ENCODE peak calls at places on chromosome 10, in ten cellular contexts. V, U, J, C, A, L, H, I, O and Q are unnamed samples.

GRCh38 chr10:51640120-51640819 is 59.1 kb downstream of the CSTF2T start:
- DNase-seq in V (no peak), U (no peak), J (peak), C (no peak), A (no peak), L (no peak), H (no peak), I (no peak), O (no peak), Q (no peak)

GRCh38 chr10:15627617-15628196 is 92.0 kb downstream of the ITGA8 start:
- DNase-seq in V (no peak), U (no peak), J (peak), C (no peak), A (no peak), L (no peak), H (no peak), I (no peak), O (no peak), Q (no peak)

GRCh38 chr10:23314835-23315239 is 29.8 kb downstream of the C10orf67 start:
- DNase-seq in V (peak), U (no peak), J (peak), C (peak), A (peak), L (peak), H (peak), I (peak), O (no peak), Q (peak)

GRCh38 chr10:44752451-44753441 is 158.4 kb upstream of the TMEM72 start:
- DNase-seq in V (no peak), U (no peak), J (peak), C (no peak), A (no peak), L (no peak), H (no peak), I (no peak), O (peak), Q (no peak)

GRCh38 chr10:63720689-63721088 is 199.5 kb downstream of the REEP3 start:
- DNase-seq in V (no peak), U (no peak), J (no peak), C (no peak), A (no peak), L (no peak), H (no peak), I (no peak), O (no peak), Q (no peak)

GRCh38 chr10:28906934-28907333 is 229.6 kb downstream of the BAMBI start:
- DNase-seq in V (no peak), U (no peak), J (peak), C (no peak), A (no peak), L (no peak), H (no peak), I (no peak), O (no peak), Q (no peak)

GRCh38 chr10:91206427-91206826 is 14.0 kb upstream of the PCGF5 start:
- DNase-seq in V (peak), U (no peak), J (no peak), C (no peak), A (no peak), L (peak), H (no peak), I (no peak), O (no peak), Q (peak)

GRCh38 chr10:119399466-119399865 is 143.1 kb downstream of the RGS10 start:
- DNase-seq in V (no peak), U (no peak), J (no peak), C (no peak), A (no peak), L (no peak), H (no peak), I (no peak), O (no peak), Q (no peak)

GRCh38 chr10:52539463-52539862 is 225.4 kb downstream of the DKK1 start:
- DNase-seq in V (no peak), U (no peak), J (peak), C (peak), A (no peak), L (peak), H (no peak), I (no peak), O (no peak), Q (no peak)

GRCh38 chr10:57418476-57418875 is 849.2 kb downstream of the IPMK start:
- DNase-seq in V (no peak), U (no peak), J (no peak), C (no peak), A (no peak), L (no peak), H (no peak), I (no peak), O (no peak), Q (no peak)

GRCh38 chr10:108980869-108981268 is 942.4 kb downstream of the XPNPEP1 start:
- DNase-seq in V (no peak), U (no peak), J (no peak), C (no peak), A (no peak), L (no peak), H (no peak), I (no peak), O (no peak), Q (no peak)

GRCh38 chr10:76111986-76112825 is 680.8 kb downstream of the LRMDA start:
- DNase-seq in V (no peak), U (no peak), J (no peak), C (no peak), A (no peak), L (peak), H (no peak), I (peak), O (no peak), Q (no peak)

GRCh38 chr10:43857206-43857952 is 208.7 kb upstream of the ZNF32 start:
- DNase-seq in V (no peak), U (no peak), J (peak), C (no peak), A (no peak), L (no peak), H (no peak), I (peak), O (no peak), Q (no peak)

GRCh38 chr10:94439275-94439861 is 37.0 kb downstream of the TBC1D12 start:
- DNase-seq in V (no peak), U (no peak), J (peak), C (no peak), A (no peak), L (peak), H (no peak), I (no peak), O (no peak), Q (no peak)
- TF ChIP-seq CTCF in V (no peak), U (no peak), J (no peak), C (peak), A (no peak), L (no peak), H (no peak), I (no peak), O (peak), Q (no peak)

GRCh38 chr10:132387723-132388210 is 9.2 kb upstream of the PWWP2B start:
- DNase-seq in V (peak), U (peak), J (peak), C (peak), A (peak), L (peak), H (peak), I (peak), O (no peak), Q (peak)
- TF ChIP-seq CTCF in V (peak), U (peak), J (peak), C (peak), A (peak), L (peak), H (peak), I (peak), O (peak), Q (peak)

GRCh38 chr10:129513312-129513711 is 46.3 kb downstream of the MGMT start:
- DNase-seq in V (no peak), U (no peak), J (no peak), C (no peak), A (no peak), L (peak), H (no peak), I (no peak), O (no peak), Q (no peak)

GRCh38 chr10:129514568-129515451 is 47.8 kb downstream of the MGMT start:
- DNase-seq in V (no peak), U (no peak), J (no peak), C (no peak), A (no peak), L (no peak), H (no peak), I (no peak), O (no peak), Q (no peak)

GRCh38 chr10:129517680-129518057 is 50.6 kb downstream of the MGMT start:
- DNase-seq in V (no peak), U (no peak), J (no peak), C (no peak), A (no peak), L (no peak), H (no peak), I (no peak), O (no peak), Q (no peak)

GRCh38 chr10:129520440-129521080 is 53.5 kb downstream of the MGMT start:
- DNase-seq in V (no peak), U (no peak), J (no peak), C (no peak), A (no peak), L (no peak), H (no peak), I (no peak), O (no peak), Q (no peak)

GRCh38 chr10:129516846-129517679 is 50.0 kb downstream of the MGMT start:
- DNase-seq in V (no peak), U (no peak), J (no peak), C (no peak), A (no peak), L (peak), H (no peak), I (no peak), O (no peak), Q (no peak)
- TF ChIP-seq CTCF in V (no peak), U (no peak), J (no peak), C (no peak), A (no peak), L (no peak), H (no peak), I (no peak), O (no peak), Q (no peak)

DNA sequence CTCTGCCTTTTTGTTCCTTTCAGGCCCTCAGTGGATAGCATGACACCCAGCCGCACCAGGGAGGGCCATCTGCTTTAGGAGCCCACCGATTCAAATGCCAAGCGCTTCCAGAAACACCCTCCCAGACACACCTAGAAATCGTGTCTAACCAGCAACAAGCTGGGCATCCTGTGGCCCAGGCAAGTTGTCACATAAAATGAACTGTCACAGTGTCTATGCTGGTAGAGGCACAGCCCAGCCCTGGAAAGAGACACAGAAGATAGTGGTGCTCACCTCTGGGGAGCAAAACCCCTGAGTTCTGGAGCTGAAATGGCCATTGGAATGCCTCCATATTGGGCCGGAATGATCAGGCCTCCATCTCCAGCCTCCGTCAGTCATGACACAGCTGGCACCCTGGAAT is 38.9 kb downstream of the ECHDC3 start:
- DNase-seq in V (no peak), U (no peak), J (no peak), C (no peak), A (no peak), L (no peak), H (no peak), I (no peak), O (no peak), Q (no peak)
- TF ChIP-seq CTCF in V (no peak), U (no peak), J (no peak), C (no peak), A (no peak), L (no peak), H (no peak), I (no peak), O (no peak), Q (no peak)

DNA sequence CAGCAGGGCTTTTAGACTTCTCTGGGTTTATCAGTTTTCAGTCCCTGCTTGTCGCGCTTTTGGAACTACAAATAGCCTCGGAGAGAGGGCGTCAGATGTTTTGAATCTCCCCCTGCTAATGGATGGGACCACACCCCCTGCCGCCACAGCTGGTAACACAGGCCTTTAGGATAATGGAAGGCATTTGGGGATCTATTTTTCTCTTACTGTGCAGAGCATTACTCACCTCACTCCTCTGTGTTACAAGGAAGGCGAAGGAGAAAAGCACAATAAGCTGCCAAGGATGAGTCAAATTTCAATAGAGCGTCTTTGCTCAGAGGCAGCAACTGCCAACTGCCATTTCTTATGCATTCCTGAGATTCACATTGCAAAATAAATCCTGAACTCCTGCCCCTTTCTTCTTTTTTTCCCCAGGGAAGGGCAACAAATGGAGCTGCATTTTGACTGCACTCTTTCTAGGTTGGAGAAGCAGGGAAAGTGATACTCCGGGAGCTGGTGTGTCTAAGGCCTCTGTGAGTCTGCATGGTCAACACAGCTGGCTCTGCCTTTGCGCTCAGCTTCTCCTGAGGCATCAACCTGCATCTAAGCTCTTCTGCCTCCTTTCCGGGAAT is 31.5 kb upstream of the SMNDC1 start:
- DNase-seq in V (no peak), U (peak), J (peak), C (peak), A (no peak), L (peak), H (no peak), I (no peak), O (no peak), Q (no peak)
- TF ChIP-seq CTCF in V (no peak), U (no peak), J (peak), C (no peak), A (no peak), L (peak), H (no peak), I (no peak), O (no peak), Q (no peak)

DNA sequence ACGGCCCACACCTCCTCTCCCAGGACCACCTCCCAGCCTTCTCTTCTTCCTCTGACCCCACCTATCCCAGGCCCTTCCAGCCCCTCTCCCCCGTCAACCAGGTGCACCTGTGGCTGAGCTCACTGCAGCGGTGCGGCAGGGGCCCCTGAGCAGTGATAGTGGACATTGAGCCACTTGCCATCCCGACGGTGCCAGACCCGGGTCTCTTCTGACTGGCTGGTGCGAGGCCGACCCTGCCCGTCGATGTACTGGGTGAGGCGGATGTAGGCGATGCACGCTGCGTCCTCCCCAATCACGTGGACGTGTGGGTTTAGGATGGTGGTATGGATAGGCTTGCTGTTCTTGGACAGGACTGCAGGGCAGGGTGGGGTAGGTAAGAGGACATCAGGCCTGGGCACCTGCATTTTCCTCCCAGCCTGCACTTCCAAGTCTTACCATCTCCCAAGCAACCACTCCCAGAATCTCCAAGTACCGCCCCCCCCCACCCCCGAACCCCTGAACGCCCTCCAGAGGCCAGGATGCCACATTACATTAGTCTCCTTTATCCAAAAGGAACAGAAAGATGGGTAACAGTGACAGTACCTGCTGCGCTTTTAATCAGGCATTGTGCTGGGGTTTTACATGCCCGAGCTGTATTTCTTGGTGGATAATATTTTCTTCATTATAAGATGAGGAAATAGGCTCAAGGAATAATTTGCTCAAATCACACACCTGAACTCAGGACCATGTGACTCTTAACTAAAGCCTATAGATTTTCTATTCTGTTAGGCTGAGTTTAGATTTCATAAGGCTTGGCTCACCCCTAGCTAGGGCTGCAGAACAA is 3.7 kb upstream of the NDST2 start:
- DNase-seq in V (peak), U (no peak), J (peak), C (peak), A (no peak), L (peak), H (peak), I (peak), O (no peak), Q (peak)
- TF ChIP-seq CTCF in V (peak), U (peak), J (peak), C (peak), A (no peak), L (peak), H (no peak), I (peak), O (peak), Q (no peak)